ENCODE peak calls at places on chromosome 18, in ten cellular contexts. D is T follicular helper cell; C is GF-D8; S is activated CD4-positive, alpha-beta T cell treated with anti-CD3 and anti-CD28 coated beads, Interleukin-2, amount 50 U/mL, for 24 hours; I is NCI-H774; A is SK-N-SH; G is activated naive CD4-positive, alpha-beta T cell; L is AML-193; J is ACHN; T is NT2/D1. K is an unnamed sample.

GRCh38 chr18:80109676-80110078 is 615 bp downstream of the ADNP2 start:
- DNase-seq in T (no peak), S (peak), I (peak), G (no peak), C (no peak), D (no peak), L (no peak), J (peak), A (peak), K (peak)

GRCh38 chr18:10424576-10425314 is 29.7 kb upstream of the APCDD1 start:
- DNase-seq in L (no peak), D (no peak), J (no peak), S (no peak), I (no peak), T (no peak), G (no peak), C (no peak), A (no peak), K (no peak)

GRCh38 chr18:52343138-52343537 is 3.1 kb downstream of the DCC start:
- DNase-seq in A (peak), T (no peak), J (peak), C (no peak), L (no peak), I (peak), D (no peak), G (no peak), S (no peak), K (no peak)

GRCh38 chr18:36950960-36951359 is 122.0 kb downstream of the KIAA1328 start:
- DNase-seq in I (no peak), S (no peak), D (no peak), J (no peak), C (no peak), A (no peak), L (no peak), G (no peak), T (no peak), K (no peak)

GRCh38 chr18:2104620-2105462 is 466.5 kb downstream of the METTL4 start:
- DNase-seq in A (peak), D (peak), L (peak), J (peak), C (no peak), S (peak), I (no peak), T (peak), G (peak), K (peak)

GRCh38 chr18:33469699-33470098 is 29.2 kb upstream of the CCDC178 start:
- DNase-seq in G (no peak), T (no peak), J (no peak), L (no peak), I (no peak), D (no peak), S (no peak), A (no peak), C (no peak), K (no peak)

GRCh38 chr18:54203914-54204313 is 20.6 kb downstream of the MBD2 start:
- DNase-seq in C (no peak), D (no peak), S (no peak), T (no peak), L (no peak), I (no peak), A (no peak), J (no peak), G (no peak), K (no peak)

GRCh38 chr18:45402485-45403056 is 212.7 kb upstream of the SLC14A2 start:
- DNase-seq in A (no peak), T (no peak), G (no peak), C (no peak), I (no peak), S (no peak), D (no peak), J (peak), L (no peak), K (no peak)

GRCh38 chr18:46204143-46204542 is 100.0 kb downstream of the HAUS1 start:
- DNase-seq in S (no peak), G (no peak), T (no peak), C (peak), D (no peak), A (no peak), L (no peak), I (no peak), J (no peak), K (no peak)

GRCh38 chr18:4068552-4069158 is 386.5 kb downstream of the DLGAP1 start:
- DNase-seq in G (no peak), S (peak), T (peak), L (peak), J (peak), D (peak), C (no peak), I (no peak), A (peak), K (peak)

GRCh38 chr18:8188196-8188595 is 421.0 kb upstream of the RAB12 start:
- DNase-seq in J (no peak), I (no peak), G (no peak), C (no peak), S (no peak), T (no peak), L (no peak), D (no peak), A (no peak), K (no peak)

GRCh38 chr18:23131693-23132319 is 3.5 kb upstream of the CABLES1 start:
- DNase-seq in I (peak), S (no peak), D (peak), G (peak), A (peak), T (no peak), L (peak), C (peak), J (peak), K (no peak)

GRCh38 chr18:58611471-58612131 is 17.3 kb downstream of the ALPK2 start:
- DNase-seq in I (no peak), J (peak), G (no peak), L (no peak), A (no peak), S (no peak), T (peak), D (no peak), C (no peak), K (peak)

GRCh38 chr18:48356909-48357631 is 52.1 kb downstream of the ZBTB7C start:
- DNase-seq in G (no peak), I (no peak), T (no peak), D (no peak), C (no peak), L (no peak), A (peak), J (no peak), S (no peak), K (no peak)

GRCh38 chr18:12394428-12394827 is 13.3 kb upstream of the PRELID3A start:
- DNase-seq in S (no peak), D (no peak), C (no peak), I (no peak), G (no peak), A (no peak), J (peak), T (no peak), L (no peak), K (peak)

GRCh38 chr18:56647071-56647470 is 4.1 kb upstream of the WDR7 start:
- DNase-seq in J (no peak), I (no peak), T (no peak), C (peak), G (no peak), L (no peak), A (no peak), S (no peak), D (no peak), K (no peak)

GRCh38 chr18:45684341-45685115 is 39.5 kb upstream of the SLC14A1 start:
- DNase-seq in G (no peak), J (no peak), A (no peak), C (no peak), S (no peak), D (no peak), T (no peak), I (no peak), L (no peak), K (no peak)

GRCh38 chr18:34084635-34085034 is 140.1 kb downstream of the NOL4 start:
- DNase-seq in J (no peak), D (no peak), C (no peak), S (no peak), A (no peak), G (no peak), I (no peak), T (no peak), L (no peak), K (no peak)

GRCh38 chr18:44602845-44603244 is 77.8 kb upstream of the SETBP1 start:
- DNase-seq in L (no peak), T (no peak), G (no peak), I (no peak), J (no peak), S (no peak), D (no peak), C (no peak), A (no peak), K (no peak)

GRCh38 chr18:4232656-4233055 is 222.5 kb downstream of the DLGAP1 start:
- DNase-seq in J (no peak), S (no peak), I (no peak), D (no peak), A (no peak), L (no peak), G (no peak), C (no peak), T (no peak), K (no peak)

GRCh38 chr18:79064228-79064627 is 5.0 kb upstream of the ATP9B start:
- DNase-seq in A (no peak), S (no peak), T (no peak), J (no peak), I (peak), G (no peak), C (no peak), L (no peak), D (no peak), K (no peak)

GRCh38 chr18:62396381-62396780 is 71.3 kb downstream of the TNFRSF11A start:
- DNase-seq in T (no peak), D (no peak), S (no peak), L (no peak), I (no peak), C (no peak), G (no peak), J (no peak), A (no peak), K (no peak)

GRCh38 chr18:8609711-8610441 is 639 bp downstream of the RAB12 start:
- DNase-seq in S (peak), A (peak), D (no peak), L (no peak), T (no peak), J (peak), I (no peak), G (peak), C (no peak), K (no peak)

GRCh38 chr18:79567481-79568147 is 112.0 kb upstream of the CTDP1 start:
- DNase-seq in G (no peak), T (peak), A (no peak), J (no peak), S (no peak), I (no peak), C (no peak), D (no peak), L (no peak), K (no peak)

GRCh38 chr18:46001074-46001473 is 33.9 kb upstream of the EPG5 start:
- DNase-seq in G (no peak), S (no peak), A (no peak), T (no peak), C (no peak), D (no peak), J (no peak), L (no peak), I (no peak), K (no peak)

GRCh38 chr18:58400337-58400885 is 228.5 kb downstream of the ALPK2 start:
- DNase-seq in A (no peak), D (no peak), G (no peak), S (no peak), C (no peak), I (no peak), L (no peak), T (no peak), J (no peak), K (no peak)

GRCh38 chr18:13018379-13018778 is 27.2 kb downstream of the CEP192 start:
- DNase-seq in L (no peak), I (no peak), T (no peak), C (no peak), J (no peak), D (no peak), G (no peak), S (no peak), A (no peak), K (no peak)

GRCh38 chr18:72811047-72811446 is 56.7 kb downstream of the NETO1 start:
- DNase-seq in L (no peak), D (no peak), G (no peak), S (no peak), A (no peak), J (no peak), T (no peak), I (no peak), C (no peak), K (no peak)

GRCh38 chr18:27887287-27887686 is 289.6 kb downstream of the CDH2 start:
- DNase-seq in T (no peak), J (no peak), L (no peak), C (no peak), I (no peak), S (no peak), A (no peak), G (no peak), D (no peak), K (no peak)

K was measured in H1.